ENCODE peak calls at places on chromosomes 1 and 21, in seven cellular contexts. One of them, this sample, is unnamed.

GRCh38 chr1:60458111-60458510 is 384.5 kb upstream of the C1orf87 start:
- DNase-seq in SK-N-MC: no peak
- DNase-seq in H1: no peak
- DNase-seq in HepG2: no peak
- DNase-seq in GM12878: no peak
- DNase-seq in HCT116: no peak
- DNase-seq in K562: no peak
- DNase-seq in this sample: no peak

GRCh38 chr1:86788300-86789206 is 84.2 kb downstream of the SH3GLB1 start:
- DNase-seq in HepG2: peak; percentile 78
- DNase-seq in GM12878: no peak
- DNase-seq in H1: no peak
- DNase-seq in HCT116: no peak
- DNase-seq in SK-N-MC: no peak
- DNase-seq in K562: no peak
- DNase-seq in this sample: peak; percentile 70

GRCh38 chr1:7688659-7689058 is 82.4 kb upstream of the VAMP3 start:
- DNase-seq in H1: no peak
- DNase-seq in GM12878: no peak
- DNase-seq in HCT116: no peak
- DNase-seq in SK-N-MC: no peak
- DNase-seq in K562: no peak
- DNase-seq in HepG2: peak; percentile 84
- DNase-seq in this sample: no peak

GRCh38 chr21:39670741-39671140 is 58.0 kb downstream of the B3GALT5 start:
- DNase-seq in SK-N-MC: no peak
- DNase-seq in K562: no peak
- DNase-seq in HepG2: no peak
- DNase-seq in HCT116: no peak
- DNase-seq in H1: no peak
- DNase-seq in GM12878: no peak
- DNase-seq in this sample: no peak

GRCh38 chr1:90809093-90809492 is 92.0 kb upstream of the BARHL2 start:
- DNase-seq in H1: peak; percentile 19
- DNase-seq in HCT116: no peak
- DNase-seq in SK-N-MC: no peak
- DNase-seq in HepG2: no peak
- DNase-seq in GM12878: no peak
- DNase-seq in K562: no peak
- DNase-seq in this sample: no peak

GRCh38 chr1:62286778-62287224 is 32.4 kb downstream of the KANK4 start:
- DNase-seq in H1: peak; percentile 36
- DNase-seq in GM12878: no peak
- DNase-seq in SK-N-MC: no peak
- DNase-seq in HCT116: no peak
- DNase-seq in HepG2: peak; percentile 63
- DNase-seq in K562: no peak
- DNase-seq in this sample: no peak

GRCh38 chr1:2073382-2074230 is 23.4 kb downstream of the PRKCZ start:
- DNase-seq in SK-N-MC: no peak
- DNase-seq in GM12878: no peak
- DNase-seq in K562: peak; percentile 32
- DNase-seq in HepG2: no peak
- DNase-seq in HCT116: no peak
- DNase-seq in H1: no peak
- DNase-seq in this sample: no peak

GRCh38 chr1:109942434-109942833 is 31.8 kb downstream of the CSF1 start:
- DNase-seq in GM12878: no peak
- DNase-seq in K562: no peak
- DNase-seq in H1: no peak
- DNase-seq in SK-N-MC: no peak
- DNase-seq in HepG2: no peak
- DNase-seq in HCT116: no peak
- DNase-seq in this sample: no peak

GRCh38 chr1:66553846-66554245 is 19.9 kb downstream of the SGIP1 start:
- DNase-seq in HepG2: no peak
- DNase-seq in K562: no peak
- DNase-seq in H1: no peak
- DNase-seq in GM12878: no peak
- DNase-seq in HCT116: no peak
- DNase-seq in SK-N-MC: no peak
- DNase-seq in this sample: no peak

GRCh38 chr21:15034126-15034848 is 30.5 kb downstream of the NRIP1 start:
- DNase-seq in H1: no peak
- DNase-seq in K562: no peak
- DNase-seq in SK-N-MC: peak; percentile 76
- DNase-seq in HCT116: no peak
- DNase-seq in GM12878: no peak
- DNase-seq in HepG2: no peak
- DNase-seq in this sample: peak; percentile 29

GRCh38 chr1:8460132-8460544 is 142.2 kb downstream of the SLC45A1 start:
- DNase-seq in HepG2: no peak
- DNase-seq in HCT116: no peak
- DNase-seq in K562: no peak
- DNase-seq in SK-N-MC: no peak
- DNase-seq in GM12878: no peak
- DNase-seq in H1: peak; percentile 50
- DNase-seq in this sample: no peak

GRCh38 chr1:230985711-230986110 is 6.8 kb downstream of the ARV1 start:
- DNase-seq in HCT116: no peak
- DNase-seq in H1: no peak
- DNase-seq in HepG2: no peak
- DNase-seq in GM12878: no peak
- DNase-seq in SK-N-MC: no peak
- DNase-seq in K562: no peak
- DNase-seq in this sample: no peak

GRCh38 chr1:99180343-99180808 is 83.9 kb upstream of the PLPPR4 start:
- DNase-seq in H1: peak; percentile 23
- DNase-seq in HCT116: peak; percentile 79
- DNase-seq in SK-N-MC: peak; percentile 57
- DNase-seq in HepG2: peak; percentile 73
- DNase-seq in GM12878: peak; percentile 25
- DNase-seq in K562: peak; percentile 49
- DNase-seq in this sample: peak; percentile 90

GRCh38 chr1:226411619-226412018 is 3.7 kb upstream of the PARP1 start:
- DNase-seq in HepG2: no peak
- DNase-seq in GM12878: no peak
- DNase-seq in HCT116: no peak
- DNase-seq in H1: no peak
- DNase-seq in SK-N-MC: no peak
- DNase-seq in K562: no peak
- DNase-seq in this sample: no peak

GRCh38 chr1:12464028-12464427 is 154.0 kb downstream of the DHRS3 start:
- DNase-seq in H1: no peak
- DNase-seq in SK-N-MC: no peak
- DNase-seq in HepG2: no peak
- DNase-seq in K562: no peak
- DNase-seq in HCT116: no peak
- DNase-seq in GM12878: no peak
- DNase-seq in this sample: no peak

GRCh38 chr1:62621907-62622306 is 24.6 kb downstream of the ANGPTL3 start:
- DNase-seq in SK-N-MC: no peak
- DNase-seq in HCT116: peak; percentile 8
- DNase-seq in H1: no peak
- DNase-seq in HepG2: peak; percentile 98
- DNase-seq in GM12878: peak; percentile 60
- DNase-seq in K562: no peak
- DNase-seq in this sample: peak; percentile 4

GRCh38 chr1:42937836-42938595 is 20.7 kb downstream of the SLC2A1 start:
- DNase-seq in K562: no peak
- DNase-seq in GM12878: no peak
- DNase-seq in H1: no peak
- DNase-seq in HCT116: no peak
- DNase-seq in SK-N-MC: no peak
- DNase-seq in HepG2: no peak
- DNase-seq in this sample: no peak

GRCh38 chr1:151568626-151569088 is 28.5 kb downstream of the TUFT1 start:
- DNase-seq in HepG2: no peak
- DNase-seq in HCT116: no peak
- DNase-seq in GM12878: no peak
- DNase-seq in K562: no peak
- DNase-seq in H1: no peak
- DNase-seq in SK-N-MC: no peak
- DNase-seq in this sample: no peak

GRCh38 chr21:28904961-28905435 is 87.7 kb downstream of the LTN1 start:
- DNase-seq in HepG2: no peak
- DNase-seq in HCT116: no peak
- DNase-seq in H1: no peak
- DNase-seq in K562: no peak
- DNase-seq in SK-N-MC: no peak
- DNase-seq in GM12878: no peak
- DNase-seq in this sample: no peak

GRCh38 chr1:21238141-21238800 is 52.0 kb downstream of the ECE1 start:
- DNase-seq in K562: no peak
- DNase-seq in HepG2: no peak
- DNase-seq in H1: no peak
- DNase-seq in SK-N-MC: no peak
- DNase-seq in GM12878: no peak
- DNase-seq in HCT116: no peak
- DNase-seq in this sample: no peak

GRCh38 chr1:80542231-80542630 is 1258.5 kb upstream of the ADGRL2 start:
- DNase-seq in SK-N-MC: no peak
- DNase-seq in GM12878: no peak
- DNase-seq in H1: no peak
- DNase-seq in HepG2: no peak
- DNase-seq in K562: no peak
- DNase-seq in HCT116: no peak
- DNase-seq in this sample: no peak

GRCh38 chr1:168729405-168729802 is 398 bp upstream of the DPT start:
- DNase-seq in HCT116: no peak
- DNase-seq in HepG2: no peak
- DNase-seq in H1: no peak
- DNase-seq in K562: no peak
- DNase-seq in GM12878: no peak
- DNase-seq in SK-N-MC: no peak
- DNase-seq in this sample: no peak

GRCh38 chr1:211829343-211830054 is 1.1 kb downstream of the LPGAT1 start:
- DNase-seq in SK-N-MC: no peak
- DNase-seq in HCT116: no peak
- DNase-seq in GM12878: no peak
- DNase-seq in K562: no peak
- DNase-seq in H1: no peak
- DNase-seq in HepG2: peak; percentile 82
- DNase-seq in this sample: no peak

GRCh38 chr1:240350910-240351331 is 259.2 kb downstream of the FMN2 start:
- DNase-seq in K562: no peak
- DNase-seq in HCT116: no peak
- DNase-seq in H1: no peak
- DNase-seq in HepG2: no peak
- DNase-seq in SK-N-MC: no peak
- DNase-seq in GM12878: no peak
- DNase-seq in this sample: no peak

GRCh38 chr1:27949027-27949426 is 10.7 kb upstream of the XKR8 start:
- DNase-seq in HepG2: no peak
- DNase-seq in HCT116: no peak
- DNase-seq in K562: no peak
- DNase-seq in SK-N-MC: no peak
- DNase-seq in GM12878: no peak
- DNase-seq in H1: no peak
- DNase-seq in this sample: no peak

GRCh38 chr1:27940870-27941269 is 6.1 kb downstream of the SMPDL3B start:
- DNase-seq in H1: no peak
- DNase-seq in HepG2: no peak
- DNase-seq in SK-N-MC: no peak
- DNase-seq in K562: no peak
- DNase-seq in GM12878: no peak
- DNase-seq in HCT116: no peak
- DNase-seq in this sample: no peak

GRCh38 chr1:27941671-27942540 is 7.1 kb downstream of the SMPDL3B start:
- DNase-seq in K562: no peak
- DNase-seq in HCT116: no peak
- DNase-seq in GM12878: no peak
- DNase-seq in SK-N-MC: no peak
- DNase-seq in H1: no peak
- DNase-seq in HepG2: no peak
- DNase-seq in this sample: no peak

GRCh38 chr1:27940297-27940696 is 5.5 kb downstream of the SMPDL3B start:
- DNase-seq in GM12878: no peak
- DNase-seq in HCT116: no peak
- DNase-seq in SK-N-MC: no peak
- DNase-seq in H1: no peak
- DNase-seq in HepG2: peak; percentile 43
- DNase-seq in K562: peak; percentile 81
- DNase-seq in this sample: peak; percentile 44

GRCh38 chr1:27945020-27945419 is 10.2 kb downstream of the SMPDL3B start:
- DNase-seq in H1: no peak
- DNase-seq in HCT116: no peak
- DNase-seq in K562: no peak
- DNase-seq in HepG2: no peak
- DNase-seq in GM12878: no peak
- DNase-seq in SK-N-MC: no peak
- DNase-seq in this sample: no peak
- TF ChIP-seq EZH2 in H1: no peak
- TF ChIP-seq EZH2 in HCT116: no peak
- TF ChIP-seq EZH2 in K562: no peak
- TF ChIP-seq EZH2 in HepG2: no peak
- TF ChIP-seq EZH2 in GM12878: no peak
- TF ChIP-seq EZH2 in SK-N-MC: no peak
- TF ChIP-seq EZH2 in this sample: no peak

DNA sequence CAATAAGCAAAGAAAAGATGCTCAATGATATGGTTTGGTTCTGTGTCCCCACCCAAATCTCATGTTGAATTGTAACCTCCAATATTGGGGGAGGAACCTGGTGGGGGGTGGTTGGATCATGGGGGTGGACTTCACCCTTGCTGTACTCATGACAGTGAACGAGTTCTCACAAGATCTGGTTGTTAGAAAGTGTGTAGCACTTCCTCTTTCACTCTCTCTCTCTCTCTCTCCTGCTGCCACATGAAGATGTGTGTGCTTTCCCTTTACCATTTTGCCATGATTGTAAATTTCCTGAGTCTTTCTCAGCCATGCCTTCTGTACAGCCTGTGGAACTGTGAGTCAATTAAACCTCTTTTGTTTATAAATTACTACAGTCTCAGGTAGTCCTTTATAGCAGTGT is 248.4 kb downstream of the HHIPL2 start:
- DNase-seq in K562: no peak
- DNase-seq in H1: no peak
- DNase-seq in SK-N-MC: no peak
- DNase-seq in GM12878: no peak
- DNase-seq in HCT116: no peak
- DNase-seq in HepG2: no peak
- DNase-seq in this sample: no peak
- H3K9ac ChIP-seq in K562: no peak overlapping the region
- H3K9ac ChIP-seq in H1: no peak overlapping the region
- H3K9ac ChIP-seq in SK-N-MC: no peak overlapping the region
- H3K9ac ChIP-seq in GM12878: no peak overlapping the region
- H3K9ac ChIP-seq in HCT116: no peak overlapping the region
- H3K9ac ChIP-seq in HepG2: no peak overlapping the region
- H3K9ac ChIP-seq in this sample: no peak overlapping the region

GRCh38 chr1:84253891-84254290 is 47.6 kb upstream of the SAMD13 start:
- DNase-seq in SK-N-MC: no peak
- DNase-seq in HCT116: peak; percentile 98
- DNase-seq in K562: no peak
- DNase-seq in HepG2: peak; percentile 46
- DNase-seq in H1: no peak
- DNase-seq in GM12878: no peak
- DNase-seq in this sample: peak; percentile 74
- TF ChIP-seq POLR2AphosphoS5 in SK-N-MC: no peak
- TF ChIP-seq POLR2AphosphoS5 in HCT116: peak; percentile 76
- TF ChIP-seq POLR2AphosphoS5 in K562: no peak
- TF ChIP-seq POLR2AphosphoS5 in HepG2: no peak
- TF ChIP-seq POLR2AphosphoS5 in H1: no peak
- TF ChIP-seq POLR2AphosphoS5 in GM12878: no peak
- TF ChIP-seq POLR2AphosphoS5 in this sample: peak; percentile 44

GRCh38 chr1:34885405-34886247 is 26.1 kb upstream of the SMIM12 start:
- DNase-seq in GM12878: no peak
- DNase-seq in SK-N-MC: no peak
- DNase-seq in HCT116: no peak
- DNase-seq in H1: peak; percentile 25
- DNase-seq in HepG2: no peak
- DNase-seq in K562: peak; percentile 80
- DNase-seq in this sample: peak; percentile 22
- TF ChIP-seq EZH2 in GM12878: no peak
- TF ChIP-seq EZH2 in SK-N-MC: no peak
- TF ChIP-seq EZH2 in HCT116: no peak
- TF ChIP-seq EZH2 in H1: no peak
- TF ChIP-seq EZH2 in HepG2: no peak
- TF ChIP-seq EZH2 in K562: no peak
- TF ChIP-seq EZH2 in this sample: peak; percentile 80

This sample was measured in endothelial cell of umbilical vein.